ENCODE peak calls at places on chromosomes 5 and 9, in eight cellular contexts. One of them, this sample, is unnamed. For H3K4me1, the result is how much of the 10 kb centered on the place peaks cover.

GRCh38 chr5:123097871-123098735 is 9.1 kb downstream of the PRDM6 start:
- DNase-seq in heart right ventricle: no peak
- DNase-seq in suprapubic skin: no peak
- DNase-seq in CD8-positive, alpha-beta T cell: no peak
- DNase-seq in uterus: no peak
- DNase-seq in H9: no peak
- DNase-seq in colonic mucosa: no peak
- DNase-seq in tibial nerve: no peak
- DNase-seq in this sample: no peak

GRCh38 chr5:57858905-57859304 is 376.3 kb upstream of the ACTBL2 start:
- DNase-seq in heart right ventricle: no peak
- DNase-seq in suprapubic skin: no peak
- DNase-seq in CD8-positive, alpha-beta T cell: no peak
- DNase-seq in uterus: no peak
- DNase-seq in H9: no peak
- DNase-seq in colonic mucosa: no peak
- DNase-seq in tibial nerve: no peak
- DNase-seq in this sample: no peak

GRCh38 chr5:139740993-139741672 is 54.5 kb upstream of the PSD2 start:
- DNase-seq in heart right ventricle: no peak
- DNase-seq in suprapubic skin: no peak
- DNase-seq in CD8-positive, alpha-beta T cell: no peak
- DNase-seq in uterus: no peak
- DNase-seq in H9: no peak
- DNase-seq in colonic mucosa: no peak
- DNase-seq in tibial nerve: no peak
- DNase-seq in this sample: no peak

GRCh38 chr5:75550597-75550996 is 38.9 kb downstream of the POLK start:
- DNase-seq in heart right ventricle: no peak
- DNase-seq in suprapubic skin: no peak
- DNase-seq in CD8-positive, alpha-beta T cell: no peak
- DNase-seq in uterus: no peak
- DNase-seq in H9: no peak
- DNase-seq in colonic mucosa: no peak
- DNase-seq in tibial nerve: no peak
- DNase-seq in this sample: no peak

GRCh38 chr9:23683021-23683431 is 143.0 kb downstream of the ELAVL2 start:
- DNase-seq in heart right ventricle: no peak
- DNase-seq in suprapubic skin: no peak
- DNase-seq in CD8-positive, alpha-beta T cell: no peak
- DNase-seq in uterus: no peak
- DNase-seq in H9: no peak
- DNase-seq in colonic mucosa: no peak
- DNase-seq in tibial nerve: no peak
- DNase-seq in this sample: no peak

GRCh38 chr5:82847564-82847963 is 229.6 kb downstream of the TMEM167A start:
- DNase-seq in heart right ventricle: no peak
- DNase-seq in suprapubic skin: no peak
- DNase-seq in CD8-positive, alpha-beta T cell: no peak
- DNase-seq in uterus: no peak
- DNase-seq in H9: no peak
- DNase-seq in colonic mucosa: no peak
- DNase-seq in tibial nerve: no peak
- DNase-seq in this sample: no peak

GRCh38 chr5:135456238-135457099 is 4.3 kb upstream of the TIFAB start:
- DNase-seq in heart right ventricle: no peak
- DNase-seq in suprapubic skin: no peak
- DNase-seq in CD8-positive, alpha-beta T cell: no peak
- DNase-seq in uterus: no peak
- DNase-seq in H9: no peak
- DNase-seq in colonic mucosa: no peak
- DNase-seq in tibial nerve: no peak
- DNase-seq in this sample: no peak

GRCh38 chr9:134624827-134625181 is 16.8 kb upstream of the COL5A1 start:
- DNase-seq in heart right ventricle: no peak
- DNase-seq in suprapubic skin: peak
- DNase-seq in CD8-positive, alpha-beta T cell: no peak
- DNase-seq in uterus: peak
- DNase-seq in H9: peak
- DNase-seq in colonic mucosa: no peak
- DNase-seq in tibial nerve: no peak
- DNase-seq in this sample: no peak

GRCh38 chr9:16868706-16869105 is 1.8 kb downstream of the BNC2 start:
- DNase-seq in heart right ventricle: no peak
- DNase-seq in suprapubic skin: no peak
- DNase-seq in CD8-positive, alpha-beta T cell: no peak
- DNase-seq in uterus: no peak
- DNase-seq in H9: no peak
- DNase-seq in colonic mucosa: no peak
- DNase-seq in tibial nerve: no peak
- DNase-seq in this sample: no peak

GRCh38 chr5:157562111-157562581 is 13.4 kb downstream of the ADAM19 start:
- DNase-seq in heart right ventricle: peak
- DNase-seq in suprapubic skin: no peak
- DNase-seq in CD8-positive, alpha-beta T cell: no peak
- DNase-seq in uterus: no peak
- DNase-seq in H9: no peak
- DNase-seq in colonic mucosa: no peak
- DNase-seq in tibial nerve: peak
- DNase-seq in this sample: no peak

GRCh38 chr5:10301266-10301665 is 6.4 kb downstream of the CMBL start:
- DNase-seq in heart right ventricle: no peak
- DNase-seq in suprapubic skin: no peak
- DNase-seq in CD8-positive, alpha-beta T cell: no peak
- DNase-seq in uterus: no peak
- DNase-seq in H9: no peak
- DNase-seq in colonic mucosa: peak
- DNase-seq in tibial nerve: no peak
- DNase-seq in this sample: no peak

GRCh38 chr5:179406031-179406681 is 60.9 kb upstream of the ADAMTS2 start:
- DNase-seq in heart right ventricle: no peak
- DNase-seq in suprapubic skin: no peak
- DNase-seq in CD8-positive, alpha-beta T cell: peak
- DNase-seq in uterus: peak
- DNase-seq in H9: no peak
- DNase-seq in colonic mucosa: peak
- DNase-seq in tibial nerve: no peak
- DNase-seq in this sample: peak

GRCh38 chr9:74729129-74729710 is 158.5 kb downstream of the TRPM6 start:
- DNase-seq in heart right ventricle: no peak
- DNase-seq in suprapubic skin: no peak
- DNase-seq in CD8-positive, alpha-beta T cell: no peak
- DNase-seq in uterus: no peak
- DNase-seq in H9: no peak
- DNase-seq in colonic mucosa: no peak
- DNase-seq in tibial nerve: no peak
- DNase-seq in this sample: no peak

GRCh38 chr5:137217599-137218200 is 281.4 kb downstream of the SPOCK1 start:
- DNase-seq in heart right ventricle: no peak
- DNase-seq in suprapubic skin: no peak
- DNase-seq in CD8-positive, alpha-beta T cell: no peak
- DNase-seq in uterus: no peak
- DNase-seq in H9: no peak
- DNase-seq in colonic mucosa: no peak
- DNase-seq in tibial nerve: no peak
- DNase-seq in this sample: no peak

GRCh38 chr5:33576726-33577620 is 136.2 kb downstream of the TARS1 start:
- DNase-seq in heart right ventricle: no peak
- DNase-seq in suprapubic skin: no peak
- DNase-seq in CD8-positive, alpha-beta T cell: no peak
- DNase-seq in uterus: no peak
- DNase-seq in H9: no peak
- DNase-seq in colonic mucosa: no peak
- DNase-seq in tibial nerve: no peak
- DNase-seq in this sample: peak

GRCh38 chr5:151155777-151156731 is 1.5 kb downstream of the ANXA6 start:
- DNase-seq in heart right ventricle: peak
- DNase-seq in suprapubic skin: no peak
- DNase-seq in CD8-positive, alpha-beta T cell: no peak
- DNase-seq in uterus: peak
- DNase-seq in H9: no peak
- DNase-seq in colonic mucosa: no peak
- DNase-seq in tibial nerve: no peak
- DNase-seq in this sample: no peak

GRCh38 chr9:95055851-95056551 is 261.5 kb downstream of the FANCC start:
- DNase-seq in heart right ventricle: no peak
- DNase-seq in suprapubic skin: no peak
- DNase-seq in CD8-positive, alpha-beta T cell: no peak
- DNase-seq in uterus: no peak
- DNase-seq in H9: no peak
- DNase-seq in colonic mucosa: no peak
- DNase-seq in tibial nerve: no peak
- DNase-seq in this sample: no peak
- H3K4me1 ChIP-seq in heart right ventricle: half or more
- H3K4me1 ChIP-seq in suprapubic skin: half or more
- H3K4me1 ChIP-seq in CD8-positive, alpha-beta T cell: under half
- H3K4me1 ChIP-seq in uterus: under half
- H3K4me1 ChIP-seq in H9: under half
- H3K4me1 ChIP-seq in colonic mucosa: under half
- H3K4me1 ChIP-seq in tibial nerve: half or more
- H3K4me1 ChIP-seq in this sample: half or more

GRCh38 chr5:130555429-130555828 is 609.6 kb downstream of the HINT1 start:
- DNase-seq in heart right ventricle: no peak
- DNase-seq in suprapubic skin: no peak
- DNase-seq in CD8-positive, alpha-beta T cell: no peak
- DNase-seq in uterus: no peak
- DNase-seq in H9: peak
- DNase-seq in colonic mucosa: no peak
- DNase-seq in tibial nerve: no peak
- DNase-seq in this sample: no peak
- TF ChIP-seq CTCF in heart right ventricle: no peak
- TF ChIP-seq CTCF in suprapubic skin: no peak
- TF ChIP-seq CTCF in CD8-positive, alpha-beta T cell: no peak
- TF ChIP-seq CTCF in uterus: no peak
- TF ChIP-seq CTCF in H9: peak
- TF ChIP-seq CTCF in colonic mucosa: no peak
- TF ChIP-seq CTCF in tibial nerve: no peak
- TF ChIP-seq CTCF in this sample: no peak

GRCh38 chr5:131525805-131526204 is 109.2 kb downstream of the RAPGEF6 start:
- DNase-seq in heart right ventricle: no peak
- DNase-seq in suprapubic skin: no peak
- DNase-seq in CD8-positive, alpha-beta T cell: no peak
- DNase-seq in uterus: no peak
- DNase-seq in H9: no peak
- DNase-seq in colonic mucosa: no peak
- DNase-seq in tibial nerve: no peak
- DNase-seq in this sample: no peak
- H3K27ac ChIP-seq in heart right ventricle: no peak
- H3K27ac ChIP-seq in suprapubic skin: no peak
- H3K27ac ChIP-seq in CD8-positive, alpha-beta T cell: no peak
- H3K27ac ChIP-seq in uterus: no peak
- H3K27ac ChIP-seq in H9: no peak
- H3K27ac ChIP-seq in colonic mucosa: no peak
- H3K27ac ChIP-seq in tibial nerve: no peak
- H3K27ac ChIP-seq in this sample: no peak

GRCh38 chr9:106878081-106878837 is 15.3 kb downstream of the ZNF462 start:
- DNase-seq in heart right ventricle: no peak
- DNase-seq in suprapubic skin: no peak
- DNase-seq in CD8-positive, alpha-beta T cell: no peak
- DNase-seq in uterus: no peak
- DNase-seq in H9: peak
- DNase-seq in colonic mucosa: no peak
- DNase-seq in tibial nerve: no peak
- DNase-seq in this sample: no peak

GRCh38 chr9:106874657-106875056 is 11.7 kb downstream of the ZNF462 start:
- DNase-seq in heart right ventricle: no peak
- DNase-seq in suprapubic skin: no peak
- DNase-seq in CD8-positive, alpha-beta T cell: no peak
- DNase-seq in uterus: no peak
- DNase-seq in H9: no peak
- DNase-seq in colonic mucosa: no peak
- DNase-seq in tibial nerve: no peak
- DNase-seq in this sample: no peak

GRCh38 chr9:106877345-106877744 is 14.4 kb downstream of the ZNF462 start:
- DNase-seq in heart right ventricle: no peak
- DNase-seq in suprapubic skin: no peak
- DNase-seq in CD8-positive, alpha-beta T cell: no peak
- DNase-seq in uterus: no peak
- DNase-seq in H9: no peak
- DNase-seq in colonic mucosa: no peak
- DNase-seq in tibial nerve: no peak
- DNase-seq in this sample: no peak

GRCh38 chr9:106874031-106874430 is 11.1 kb downstream of the ZNF462 start:
- DNase-seq in heart right ventricle: no peak
- DNase-seq in suprapubic skin: no peak
- DNase-seq in CD8-positive, alpha-beta T cell: no peak
- DNase-seq in uterus: no peak
- DNase-seq in H9: no peak
- DNase-seq in colonic mucosa: no peak
- DNase-seq in tibial nerve: no peak
- DNase-seq in this sample: no peak

GRCh38 chr9:106875548-106875947 is 12.6 kb downstream of the ZNF462 start:
- DNase-seq in heart right ventricle: no peak
- DNase-seq in suprapubic skin: no peak
- DNase-seq in CD8-positive, alpha-beta T cell: no peak
- DNase-seq in uterus: no peak
- DNase-seq in H9: no peak
- DNase-seq in colonic mucosa: no peak
- DNase-seq in tibial nerve: no peak
- DNase-seq in this sample: no peak
- H3K4me1 ChIP-seq in heart right ventricle: half or more
- H3K4me1 ChIP-seq in suprapubic skin: half or more
- H3K4me1 ChIP-seq in CD8-positive, alpha-beta T cell: under half
- H3K4me1 ChIP-seq in uterus: under half
- H3K4me1 ChIP-seq in H9: under half
- H3K4me1 ChIP-seq in colonic mucosa: under half
- H3K4me1 ChIP-seq in tibial nerve: under half
- H3K4me1 ChIP-seq in this sample: half or more

GRCh38 chr9:115169003-115169402 is 51.0 kb upstream of the TNC start:
- DNase-seq in heart right ventricle: no peak
- DNase-seq in suprapubic skin: no peak
- DNase-seq in CD8-positive, alpha-beta T cell: no peak
- DNase-seq in uterus: no peak
- DNase-seq in H9: no peak
- DNase-seq in colonic mucosa: no peak
- DNase-seq in tibial nerve: no peak
- DNase-seq in this sample: no peak

GRCh38 chr9:115167175-115167574 is 49.2 kb upstream of the TNC start:
- DNase-seq in heart right ventricle: no peak
- DNase-seq in suprapubic skin: no peak
- DNase-seq in CD8-positive, alpha-beta T cell: no peak
- DNase-seq in uterus: no peak
- DNase-seq in H9: no peak
- DNase-seq in colonic mucosa: no peak
- DNase-seq in tibial nerve: no peak
- DNase-seq in this sample: no peak

GRCh38 chr9:115165233-115165632 is 47.3 kb upstream of the TNC start:
- DNase-seq in heart right ventricle: no peak
- DNase-seq in suprapubic skin: no peak
- DNase-seq in CD8-positive, alpha-beta T cell: no peak
- DNase-seq in uterus: no peak
- DNase-seq in H9: no peak
- DNase-seq in colonic mucosa: no peak
- DNase-seq in tibial nerve: no peak
- DNase-seq in this sample: no peak

GRCh38 chr9:115172105-115172504 is 54.1 kb upstream of the TNC start:
- DNase-seq in heart right ventricle: no peak
- DNase-seq in suprapubic skin: no peak
- DNase-seq in CD8-positive, alpha-beta T cell: no peak
- DNase-seq in uterus: no peak
- DNase-seq in H9: no peak
- DNase-seq in colonic mucosa: no peak
- DNase-seq in tibial nerve: no peak
- DNase-seq in this sample: no peak

GRCh38 chr9:115170674-115171073 is 52.7 kb upstream of the TNC start:
- DNase-seq in heart right ventricle: no peak
- DNase-seq in suprapubic skin: no peak
- DNase-seq in CD8-positive, alpha-beta T cell: no peak
- DNase-seq in uterus: no peak
- DNase-seq in H9: peak
- DNase-seq in colonic mucosa: no peak
- DNase-seq in tibial nerve: no peak
- DNase-seq in this sample: peak
- TF ChIP-seq CTCF in heart right ventricle: no peak
- TF ChIP-seq CTCF in suprapubic skin: no peak
- TF ChIP-seq CTCF in CD8-positive, alpha-beta T cell: no peak
- TF ChIP-seq CTCF in uterus: no peak
- TF ChIP-seq CTCF in H9: no peak
- TF ChIP-seq CTCF in colonic mucosa: no peak
- TF ChIP-seq CTCF in tibial nerve: no peak
- TF ChIP-seq CTCF in this sample: no peak